ENCODE peak calls at places on chromosomes 1 and 21, in four cellular contexts. F is K562, R is GM23338, N is Panc1. U is an unnamed sample.

GRCh38 chr1:156801409-156802121 is 15.1 kb downstream of the SH2D2A start:
- DNase-seq in F (no peak), R (no peak), N (no peak), U (no peak)

GRCh38 chr1:211345719-211346118 is 19.1 kb downstream of the TRAF5 start:
- DNase-seq in F (no peak), R (peak; percentile 80), N (no peak), U (no peak)

GRCh38 chr1:37752583-37753471 is 12.1 kb downstream of the EPHA10 start:
- DNase-seq in F (peak; percentile 75), R (peak; percentile 62), N (no peak), U (no peak)

GRCh38 chr1:66984491-66984890 is 59.7 kb downstream of the MIER1 start:
- DNase-seq in F (no peak), R (no peak), N (no peak), U (no peak)

GRCh38 chr1:158112994-158113758 is 67.5 kb upstream of the CD1D start:
- DNase-seq in F (no peak), R (peak; percentile 76), N (no peak), U (peak; percentile 3)

GRCh38 chr1:171434717-171435346 is 50.5 kb upstream of the PRRC2C start:
- DNase-seq in F (no peak), R (no peak), N (no peak), U (peak; percentile 55)

GRCh38 chr1:179091691-179092165 is 9.9 kb downstream of the TOR3A start:
- DNase-seq in F (no peak), R (no peak), N (no peak), U (peak; percentile 45)

GRCh38 chr1:151989131-151989868 is 4.4 kb downstream of the S100A10 start:
- DNase-seq in F (no peak), R (no peak), N (no peak), U (no peak)

GRCh38 chr1:150259758-150260669 is 2.4 kb downstream of the CA14 start:
- DNase-seq in F (no peak), R (peak; percentile 97), N (no peak), U (no peak)

GRCh38 chr1:119373465-119373864 is 4.9 kb downstream of the HAO2 start:
- DNase-seq in F (no peak), R (no peak), N (no peak), U (no peak)

GRCh38 chr21:35032474-35033263 is 16.4 kb downstream of the RUNX1 start:
- DNase-seq in F (no peak), R (no peak), N (no peak), U (no peak)

GRCh38 chr1:212235848-212236247 is 49.4 kb upstream of the PPP2R5A start:
- DNase-seq in F (no peak), R (no peak), N (no peak), U (peak; percentile 13)

GRCh38 chr1:31694069-31694909 is 9.5 kb downstream of the COL16A1 start:
- DNase-seq in F (no peak), R (peak; percentile 62), N (no peak), U (no peak)

GRCh38 chr1:161817155-161817730 is 51.1 kb downstream of the ATF6 start:
- DNase-seq in F (no peak), R (no peak), N (no peak), U (no peak)

GRCh38 chr1:109498161-109498801 is 4.4 kb downstream of the CYB561D1 start:
- DNase-seq in F (peak; percentile 66), R (peak; percentile 84), N (no peak), U (no peak)
- TF ChIP-seq CTCF in F (peak; percentile 71), R (peak; percentile 90), N (peak; percentile 75), U (peak; percentile 41)

DNA sequence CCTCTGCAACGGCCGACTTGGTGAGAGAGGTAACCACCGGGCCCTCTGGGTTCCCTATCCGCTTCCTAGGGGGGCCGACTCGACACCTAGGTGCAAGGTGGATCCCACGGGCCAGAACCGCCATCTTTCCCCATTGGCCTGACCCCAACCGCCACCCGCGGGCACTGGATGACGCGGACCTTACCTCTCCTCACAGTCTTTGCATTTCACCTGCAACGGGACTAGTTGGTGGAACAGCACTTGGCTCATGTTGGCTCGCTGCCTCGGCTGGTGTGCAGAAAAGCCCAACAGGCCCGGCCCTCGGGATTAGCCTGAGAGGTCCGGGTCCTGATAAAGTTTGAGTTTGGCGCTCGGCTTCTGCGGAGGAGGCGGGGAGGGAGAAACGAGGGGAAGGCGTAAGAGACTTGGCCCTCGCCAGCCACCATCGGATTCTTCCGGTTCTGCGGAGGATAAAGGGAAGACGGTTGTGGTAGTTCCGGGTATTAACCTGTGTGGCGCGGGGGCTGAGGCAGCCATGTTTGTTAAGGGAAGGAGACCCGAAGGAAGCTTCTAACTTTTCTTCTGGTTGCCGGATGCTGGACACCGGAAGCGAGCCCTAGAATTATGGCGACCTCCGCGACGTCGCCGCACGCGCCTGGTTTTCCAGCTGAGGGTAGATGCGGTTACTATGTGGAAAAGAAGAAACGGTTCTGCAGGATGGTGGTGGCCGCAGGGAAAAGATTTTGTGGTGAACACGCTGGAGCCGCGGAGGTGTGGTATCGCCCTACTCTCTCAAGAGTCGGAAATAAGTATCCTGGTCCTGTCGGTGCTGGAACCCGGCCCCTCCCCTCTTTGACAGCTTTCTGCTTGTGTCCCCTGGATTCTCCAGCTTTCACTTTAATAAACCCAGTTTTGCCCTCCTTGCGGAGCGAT is at the start of the genes SASS6 and TRMT13:
- DNase-seq in F (peak; percentile 85), R (peak; percentile 99), N (peak; percentile 84), U (peak; percentile 99)
- TF ChIP-seq REST in F (peak; percentile 45), R (no peak), N (no peak), U (no peak)

DNA sequence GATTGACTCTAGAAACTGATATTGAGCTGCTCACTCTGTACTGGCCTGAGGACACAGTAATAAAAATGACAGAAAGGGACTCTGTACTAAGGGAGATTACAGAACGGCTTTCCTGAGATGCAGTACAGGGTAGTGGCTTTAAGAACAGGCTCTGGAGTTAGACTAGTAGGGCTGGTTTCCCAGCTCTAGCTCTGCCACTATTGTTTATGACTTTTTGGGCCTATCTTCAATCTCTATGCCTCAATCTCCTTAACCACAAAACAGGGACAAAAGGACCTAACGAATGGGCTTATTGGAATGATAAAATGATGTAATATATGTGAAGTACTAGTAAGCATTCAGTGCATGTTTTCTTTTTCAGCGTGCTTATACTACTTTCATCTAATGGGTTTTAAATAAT is 1.4 kb downstream of the DEPDC1 start:
- DNase-seq in F (peak; percentile 8), R (no peak), N (no peak), U (no peak)
- H3K4me3 ChIP-seq in F (peak overlapping the region; percentile 76), R (peak overlapping the region; percentile 89), N (peak overlapping the region; percentile 97), U (peak overlapping the region; percentile 65)

GRCh38 chr1:92483442-92484170 is 3.1 kb downstream of the GFI1 start:
- DNase-seq in F (no peak), R (peak; percentile 79), N (no peak), U (peak; percentile 95)

GRCh38 chr1:92485374-92486250 is 1.1 kb downstream of the GFI1 start:
- DNase-seq in F (peak; percentile 69), R (peak; percentile 84), N (no peak), U (no peak)

GRCh38 chr1:92484171-92484471 is 2.6 kb downstream of the GFI1 start:
- DNase-seq in F (no peak), R (no peak), N (no peak), U (no peak)

GRCh38 chr1:92486251-92487077 is at the start of gene GFI1:
- DNase-seq in F (no peak), R (peak; percentile 76), N (no peak), U (no peak)

DNA sequence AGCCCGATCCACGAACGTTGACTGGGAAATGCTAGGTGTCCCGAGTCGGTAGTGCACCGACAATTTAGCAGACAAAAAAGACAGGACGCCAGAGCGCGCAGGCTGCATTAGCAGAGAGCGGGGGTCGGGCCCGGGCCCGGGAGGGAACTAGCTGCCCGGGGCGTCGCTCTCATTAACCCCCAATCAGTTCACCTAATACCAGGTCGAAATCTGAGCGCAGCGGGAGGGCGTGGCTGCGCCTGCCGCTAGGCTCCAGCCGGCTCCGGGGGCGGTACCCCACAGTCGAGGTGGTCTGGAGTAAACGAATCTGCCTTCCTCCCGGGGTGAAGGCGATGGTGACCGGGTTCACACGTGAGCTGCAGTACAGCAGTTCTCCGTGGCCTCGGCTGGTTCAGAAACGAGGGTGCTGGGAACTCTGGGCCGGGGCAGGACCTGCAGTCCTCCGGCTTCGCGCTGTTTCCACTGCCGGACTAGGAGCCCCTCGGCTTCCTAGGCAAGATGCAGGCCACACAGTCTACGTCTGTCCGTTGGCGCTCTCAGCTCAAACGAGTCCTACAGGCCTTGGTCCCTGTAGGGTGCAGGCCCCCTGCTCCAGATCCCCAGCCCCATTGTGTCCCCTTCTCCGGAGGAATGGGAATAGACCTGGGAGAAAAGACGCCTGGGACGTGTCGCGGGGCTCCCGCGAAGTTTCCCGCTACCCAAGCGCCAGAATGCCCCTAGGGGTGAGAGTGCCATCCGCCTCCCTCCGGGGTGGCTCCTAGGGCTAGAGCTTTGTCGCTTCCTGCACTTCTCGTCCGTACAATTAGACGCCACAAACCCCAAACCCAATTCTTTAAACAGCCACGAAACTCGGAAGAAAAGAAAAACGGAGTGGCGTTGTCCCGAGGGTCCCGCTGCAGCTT is 2.0 kb downstream of the GFI1 start:
- DNase-seq in F (peak; percentile 15), R (peak; percentile 64), N (no peak), U (no peak)
- TF ChIP-seq CTCF in F (no peak), R (no peak), N (no peak), U (no peak)

DNA sequence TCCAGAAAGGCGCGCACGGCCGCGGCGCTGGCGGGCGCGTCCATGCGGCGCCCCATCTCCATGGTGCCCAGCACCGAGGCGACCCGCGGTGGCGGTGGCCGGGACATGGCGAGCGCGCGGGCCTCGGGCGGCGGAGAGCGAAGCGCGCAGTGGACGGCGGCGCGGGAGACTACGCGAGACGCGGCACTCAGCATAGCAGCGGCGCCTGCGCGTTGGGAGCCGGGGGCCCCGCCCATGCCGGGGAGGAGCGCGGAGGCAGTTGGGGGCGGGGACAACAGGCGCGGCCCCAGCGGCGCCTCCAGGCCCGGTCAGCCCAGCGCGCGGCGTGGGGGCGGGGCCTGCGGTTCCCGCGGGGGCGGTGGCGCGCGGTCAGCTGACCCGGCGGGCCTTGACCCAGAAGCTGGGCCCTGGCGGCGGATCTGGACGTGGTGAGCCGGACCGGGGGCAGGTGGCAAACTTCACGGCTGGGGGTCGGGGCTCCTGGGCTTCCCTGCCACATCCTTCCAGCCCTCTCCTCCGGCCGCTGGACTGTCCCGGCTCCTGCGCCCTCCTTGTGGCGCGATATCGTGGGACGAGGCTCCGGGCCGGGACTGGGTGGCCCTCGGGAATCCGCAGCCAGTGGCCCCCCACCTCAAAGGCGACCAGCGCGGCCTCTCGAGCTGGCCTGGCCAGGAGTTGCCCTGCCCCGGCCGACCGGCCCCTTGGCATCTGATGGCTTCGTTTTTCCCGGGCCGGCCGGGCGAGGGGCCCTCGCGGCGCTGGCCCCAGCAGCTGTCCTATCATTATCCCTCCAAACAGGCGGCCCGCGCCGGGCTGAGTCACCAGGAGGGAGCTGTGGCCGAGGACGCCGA is at the start of the genes AKR7A2 and SLC66A1:
- DNase-seq in F (peak; percentile 99), R (peak; percentile 95), N (peak; percentile 56), U (peak; percentile 78)
- TF ChIP-seq REST in F (no peak), R (no peak), N (no peak), U (peak; percentile 14)

GRCh38 chr21:46347791-46348381 is 23.9 kb downstream of the PCNT start:
- DNase-seq in F (no peak), R (no peak), N (no peak), U (no peak)
- H3K4me3 ChIP-seq in F (no peak overlapping the region), R (no peak overlapping the region), N (no peak overlapping the region), U (no peak overlapping the region)

U was measured in HL-60.